ENCODE peak calls at places on chromosomes 5 and 9, in five cellular contexts. One of them, this sample, is unnamed.

GRCh38 chr9:34555435-34556230 is 32.8 kb upstream of the ENHO start:
- DNase-seq in mammary epithelial cell: no peak
- DNase-seq in cardiac muscle cell: no peak
- DNase-seq in BJ: no peak
- DNase-seq in IMR-90: no peak
- DNase-seq in this sample: no peak

GRCh38 chr5:24005384-24005783 is 498.0 kb downstream of the PRDM9 start:
- DNase-seq in mammary epithelial cell: no peak
- DNase-seq in cardiac muscle cell: no peak
- DNase-seq in BJ: no peak
- DNase-seq in IMR-90: no peak
- DNase-seq in this sample: peak; percentile 4

GRCh38 chr9:16867571-16868311 is 2.7 kb downstream of the BNC2 start:
- DNase-seq in mammary epithelial cell: no peak
- DNase-seq in cardiac muscle cell: peak; percentile 85
- DNase-seq in BJ: no peak
- DNase-seq in IMR-90: peak; percentile 81
- DNase-seq in this sample: peak; percentile 32

GRCh38 chr5:2371419-2371710 is 380.1 kb downstream of the IRX2 start:
- DNase-seq in mammary epithelial cell: no peak
- DNase-seq in cardiac muscle cell: no peak
- DNase-seq in BJ: no peak
- DNase-seq in IMR-90: no peak
- DNase-seq in this sample: no peak

GRCh38 chr5:128566170-128566569 is 28.1 kb upstream of the FBN2 start:
- DNase-seq in mammary epithelial cell: no peak
- DNase-seq in cardiac muscle cell: no peak
- DNase-seq in BJ: no peak
- DNase-seq in IMR-90: no peak
- DNase-seq in this sample: no peak

GRCh38 chr5:159987031-159987674 is 21.8 kb upstream of the TTC1 start:
- DNase-seq in mammary epithelial cell: peak; percentile 76
- DNase-seq in cardiac muscle cell: peak; percentile 72
- DNase-seq in BJ: no peak
- DNase-seq in IMR-90: peak; percentile 58
- DNase-seq in this sample: peak; percentile 86

GRCh38 chr9:75088646-75089368 is 493 bp downstream of the OSTF1 start:
- DNase-seq in mammary epithelial cell: peak; percentile 55
- DNase-seq in cardiac muscle cell: peak; percentile 67
- DNase-seq in BJ: no peak
- DNase-seq in IMR-90: peak; percentile 68
- DNase-seq in this sample: peak; percentile 90

GRCh38 chr9:116860509-116861120 is 173.5 kb downstream of the TRIM32 start:
- DNase-seq in mammary epithelial cell: peak; percentile 66
- DNase-seq in cardiac muscle cell: peak; percentile 77
- DNase-seq in BJ: peak; percentile 4
- DNase-seq in IMR-90: peak; percentile 63
- DNase-seq in this sample: peak; percentile 83

GRCh38 chr9:123718188-123718587 is 211.7 kb downstream of the DENND1A start:
- DNase-seq in mammary epithelial cell: no peak
- DNase-seq in cardiac muscle cell: no peak
- DNase-seq in BJ: no peak
- DNase-seq in IMR-90: no peak
- DNase-seq in this sample: no peak

GRCh38 chr5:65062684-65063083 is 294.0 kb downstream of the CWC27 start:
- DNase-seq in mammary epithelial cell: peak; percentile 72
- DNase-seq in cardiac muscle cell: peak; percentile 96
- DNase-seq in BJ: peak; percentile 68
- DNase-seq in IMR-90: peak; percentile 94
- DNase-seq in this sample: peak; percentile 93

GRCh38 chr5:172602712-172603289 is 38.3 kb upstream of the NEURL1B start:
- DNase-seq in mammary epithelial cell: no peak
- DNase-seq in cardiac muscle cell: peak; percentile 28
- DNase-seq in BJ: no peak
- DNase-seq in IMR-90: no peak
- DNase-seq in this sample: no peak

GRCh38 chr9:124471761-124472160 is 21.5 kb downstream of the ADGRD2 start:
- DNase-seq in mammary epithelial cell: no peak
- DNase-seq in cardiac muscle cell: no peak
- DNase-seq in BJ: no peak
- DNase-seq in IMR-90: no peak
- DNase-seq in this sample: no peak

GRCh38 chr9:121353246-121353975 is 16.6 kb downstream of the STOM start:
- DNase-seq in mammary epithelial cell: no peak
- DNase-seq in cardiac muscle cell: no peak
- DNase-seq in BJ: no peak
- DNase-seq in IMR-90: no peak
- DNase-seq in this sample: no peak

GRCh38 chr9:114181583-114182409 is 26.5 kb downstream of the COL27A1 start:
- DNase-seq in mammary epithelial cell: no peak
- DNase-seq in cardiac muscle cell: no peak
- DNase-seq in BJ: no peak
- DNase-seq in IMR-90: peak; percentile 49
- DNase-seq in this sample: no peak

GRCh38 chr5:53360811-53361210 is 119.6 kb upstream of the FST start:
- DNase-seq in mammary epithelial cell: peak; percentile 93
- DNase-seq in cardiac muscle cell: peak; percentile 87
- DNase-seq in BJ: peak; percentile 53
- DNase-seq in IMR-90: peak; percentile 94
- DNase-seq in this sample: peak; percentile 94

GRCh38 chr9:136363606-136364368 is at the start of gene DNLZ:
- DNase-seq in mammary epithelial cell: peak; percentile 73
- DNase-seq in cardiac muscle cell: peak; percentile 91
- DNase-seq in BJ: no peak
- DNase-seq in IMR-90: peak; percentile 76
- DNase-seq in this sample: peak; percentile 85

GRCh38 chr5:111673896-111674626 is 82.9 kb downstream of the NREP start:
- DNase-seq in mammary epithelial cell: no peak
- DNase-seq in cardiac muscle cell: no peak
- DNase-seq in BJ: no peak
- DNase-seq in IMR-90: no peak
- DNase-seq in this sample: no peak

GRCh38 chr5:93186031-93186682 is 394.9 kb downstream of the NR2F1-AS1 start:
- DNase-seq in mammary epithelial cell: peak; percentile 77
- DNase-seq in cardiac muscle cell: peak; percentile 45
- DNase-seq in BJ: peak; percentile 50
- DNase-seq in IMR-90: peak; percentile 89
- DNase-seq in this sample: peak; percentile 60

GRCh38 chr5:82365744-82366228 is 87.6 kb upstream of the RPS23 start:
- DNase-seq in mammary epithelial cell: peak; percentile 100
- DNase-seq in cardiac muscle cell: peak; percentile 76
- DNase-seq in BJ: no peak
- DNase-seq in IMR-90: peak; percentile 80
- DNase-seq in this sample: peak; percentile 98

GRCh38 chr9:99745085-99745484 is 76.6 kb upstream of the NR4A3 start:
- DNase-seq in mammary epithelial cell: no peak
- DNase-seq in cardiac muscle cell: no peak
- DNase-seq in BJ: no peak
- DNase-seq in IMR-90: no peak
- DNase-seq in this sample: no peak

GRCh38 chr5:156359452-156359851 is 32.5 kb downstream of the SGCD start:
- DNase-seq in mammary epithelial cell: no peak
- DNase-seq in cardiac muscle cell: peak; percentile 51
- DNase-seq in BJ: peak; percentile 78
- DNase-seq in IMR-90: peak; percentile 96
- DNase-seq in this sample: no peak

GRCh38 chr5:42490836-42491235 is 67.6 kb downstream of the GHR start:
- DNase-seq in mammary epithelial cell: no peak
- DNase-seq in cardiac muscle cell: no peak
- DNase-seq in BJ: no peak
- DNase-seq in IMR-90: no peak
- DNase-seq in this sample: no peak

GRCh38 chr9:18767141-18767540 is 265.9 kb downstream of the SAXO1 start:
- DNase-seq in mammary epithelial cell: no peak
- DNase-seq in cardiac muscle cell: no peak
- DNase-seq in BJ: no peak
- DNase-seq in IMR-90: no peak
- DNase-seq in this sample: no peak

GRCh38 chr5:162384225-162384624 is 316.7 kb downstream of the GABRG2 start:
- DNase-seq in mammary epithelial cell: no peak
- DNase-seq in cardiac muscle cell: no peak
- DNase-seq in BJ: no peak
- DNase-seq in IMR-90: no peak
- DNase-seq in this sample: no peak

GRCh38 chr9:80467632-80468031 is 895.9 kb downstream of the TLE4 start:
- DNase-seq in mammary epithelial cell: peak; percentile 38
- DNase-seq in cardiac muscle cell: peak; percentile 40
- DNase-seq in BJ: no peak
- DNase-seq in IMR-90: peak; percentile 26
- DNase-seq in this sample: peak; percentile 85

GRCh38 chr9:123686131-123686848 is 243.6 kb downstream of the DENND1A start:
- DNase-seq in mammary epithelial cell: peak; percentile 20
- DNase-seq in cardiac muscle cell: peak; percentile 60
- DNase-seq in BJ: no peak
- DNase-seq in IMR-90: peak; percentile 32
- DNase-seq in this sample: peak; percentile 57

GRCh38 chr5:143506881-143507552 is 103.5 kb upstream of the NR3C1 start:
- DNase-seq in mammary epithelial cell: peak; percentile 90
- DNase-seq in cardiac muscle cell: peak; percentile 93
- DNase-seq in BJ: peak; percentile 84
- DNase-seq in IMR-90: peak; percentile 95
- DNase-seq in this sample: peak; percentile 94

GRCh38 chr5:9888517-9888916 is 258.4 kb upstream of the TAS2R1 start:
- DNase-seq in mammary epithelial cell: peak; percentile 43
- DNase-seq in cardiac muscle cell: peak; percentile 77
- DNase-seq in BJ: peak; percentile 65
- DNase-seq in IMR-90: peak; percentile 96
- DNase-seq in this sample: peak; percentile 50

GRCh38 chr9:119768266-119768665 is 399.0 kb upstream of the BRINP1 start:
- DNase-seq in mammary epithelial cell: no peak
- DNase-seq in cardiac muscle cell: no peak
- DNase-seq in BJ: no peak
- DNase-seq in IMR-90: no peak
- DNase-seq in this sample: no peak

GRCh38 chr5:155082401-155082800 is 68.8 kb downstream of the KIF4B start:
- DNase-seq in mammary epithelial cell: peak; percentile 54
- DNase-seq in cardiac muscle cell: peak; percentile 70
- DNase-seq in BJ: peak; percentile 34
- DNase-seq in IMR-90: peak; percentile 84
- DNase-seq in this sample: peak; percentile 82

GRCh38 chr5:170092702-170093101 is 13.0 kb upstream of the FOXI1 start:
- DNase-seq in mammary epithelial cell: no peak
- DNase-seq in cardiac muscle cell: no peak
- DNase-seq in BJ: no peak
- DNase-seq in IMR-90: no peak
- DNase-seq in this sample: no peak

GRCh38 chr9:76374702-76375543 is 19.3 kb downstream of the RFK start:
- DNase-seq in mammary epithelial cell: peak; percentile 72
- DNase-seq in cardiac muscle cell: peak; percentile 93
- DNase-seq in BJ: peak; percentile 63
- DNase-seq in IMR-90: peak; percentile 96
- DNase-seq in this sample: peak; percentile 92

GRCh38 chr9:81653240-81653639 is 36.1 kb downstream of the TLE1 start:
- DNase-seq in mammary epithelial cell: peak; percentile 25
- DNase-seq in cardiac muscle cell: no peak
- DNase-seq in BJ: no peak
- DNase-seq in IMR-90: peak; percentile 87
- DNase-seq in this sample: peak; percentile 51

GRCh38 chr5:180790020-180790419 is 12.6 kb downstream of the MGAT1 start:
- DNase-seq in mammary epithelial cell: no peak
- DNase-seq in cardiac muscle cell: no peak
- DNase-seq in BJ: no peak
- DNase-seq in IMR-90: no peak
- DNase-seq in this sample: no peak
- TF ChIP-seq CTCF in mammary epithelial cell: no peak
- TF ChIP-seq CTCF in cardiac muscle cell: no peak
- TF ChIP-seq CTCF in BJ: no peak
- TF ChIP-seq CTCF in IMR-90: no peak
- TF ChIP-seq CTCF in this sample: no peak

GRCh38 chr5:78587775-78588291 is 60.7 kb downstream of the LHFPL2 start:
- DNase-seq in mammary epithelial cell: no peak
- DNase-seq in cardiac muscle cell: peak; percentile 78
- DNase-seq in BJ: no peak
- DNase-seq in IMR-90: peak; percentile 79
- DNase-seq in this sample: no peak
- H3K4me3 ChIP-seq in mammary epithelial cell: no peak overlapping the region
- H3K4me3 ChIP-seq in cardiac muscle cell: no peak overlapping the region
- H3K4me3 ChIP-seq in BJ: no peak overlapping the region
- H3K4me3 ChIP-seq in IMR-90: no peak overlapping the region
- H3K4me3 ChIP-seq in this sample: no peak overlapping the region

GRCh38 chr9:112332674-112332976 is 794 bp downstream of the PTBP3 start:
- DNase-seq in mammary epithelial cell: no peak
- DNase-seq in cardiac muscle cell: no peak
- DNase-seq in BJ: no peak
- DNase-seq in IMR-90: no peak
- DNase-seq in this sample: no peak
- TF ChIP-seq CTCF in mammary epithelial cell: no peak
- TF ChIP-seq CTCF in cardiac muscle cell: peak; percentile 21
- TF ChIP-seq CTCF in BJ: peak; percentile 10
- TF ChIP-seq CTCF in IMR-90: peak; percentile 14
- TF ChIP-seq CTCF in this sample: no peak

GRCh38 chr5:146873186-146873917 is 5.2 kb downstream of the PPP2R2B start:
- DNase-seq in mammary epithelial cell: no peak
- DNase-seq in cardiac muscle cell: peak; percentile 5
- DNase-seq in BJ: peak; percentile 10
- DNase-seq in IMR-90: no peak
- DNase-seq in this sample: no peak

GRCh38 chr5:146877178-146877681 is 1.3 kb downstream of the PPP2R2B start:
- DNase-seq in mammary epithelial cell: no peak
- DNase-seq in cardiac muscle cell: no peak
- DNase-seq in BJ: no peak
- DNase-seq in IMR-90: no peak
- DNase-seq in this sample: no peak

GRCh38 chr5:146880985-146881384 is 2.4 kb upstream of the PPP2R2B start:
- DNase-seq in mammary epithelial cell: no peak
- DNase-seq in cardiac muscle cell: no peak
- DNase-seq in BJ: no peak
- DNase-seq in IMR-90: no peak
- DNase-seq in this sample: no peak

GRCh38 chr5:146878471-146879172 is at the start of gene PPP2R2B:
- DNase-seq in mammary epithelial cell: peak; percentile 57
- DNase-seq in cardiac muscle cell: peak; percentile 46
- DNase-seq in BJ: no peak
- DNase-seq in IMR-90: peak; percentile 1
- DNase-seq in this sample: peak; percentile 52

DNA sequence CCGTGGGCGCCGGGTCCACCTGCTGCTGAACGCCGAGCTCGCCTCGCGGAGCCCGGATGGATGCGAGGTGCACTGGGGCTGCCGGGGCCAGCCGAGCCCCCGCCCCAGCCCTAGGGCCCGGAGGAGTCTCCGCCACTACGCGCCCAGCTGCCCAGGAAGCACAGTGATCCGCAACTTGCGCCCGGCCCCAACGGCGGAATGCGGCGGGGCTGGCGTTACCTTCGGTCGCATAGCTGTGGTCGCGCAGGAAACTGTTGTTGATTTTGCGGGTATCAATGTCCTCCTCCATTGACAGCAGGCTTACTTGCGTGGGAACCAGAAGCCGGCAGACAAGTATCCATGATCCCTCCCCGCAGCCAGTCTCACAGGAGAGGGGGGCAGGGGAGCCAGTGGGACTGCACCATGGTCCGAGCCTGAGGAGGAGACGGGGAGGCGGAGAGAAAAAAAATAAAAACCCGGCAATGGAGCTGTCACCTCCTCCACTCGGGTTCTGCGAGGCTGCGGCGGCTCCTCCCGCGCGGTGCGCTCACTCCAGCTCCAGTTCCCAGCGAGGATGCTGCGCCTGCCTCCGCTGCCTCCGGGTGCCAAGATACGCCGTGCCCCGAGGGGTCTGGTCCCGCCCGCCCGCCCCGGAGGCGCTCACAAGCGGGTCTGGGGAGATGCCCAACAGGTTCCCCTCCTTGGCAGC is 630 bp downstream of the PPP2R2B start:
- DNase-seq in mammary epithelial cell: no peak
- DNase-seq in cardiac muscle cell: peak; percentile 9
- DNase-seq in BJ: no peak
- DNase-seq in IMR-90: no peak
- DNase-seq in this sample: peak; percentile 16
- H3K4me3 ChIP-seq in mammary epithelial cell: peak overlapping the region; percentile 62
- H3K4me3 ChIP-seq in cardiac muscle cell: peak overlapping the region; percentile 76
- H3K4me3 ChIP-seq in BJ: peak overlapping the region; percentile 45
- H3K4me3 ChIP-seq in IMR-90: no peak overlapping the region
- H3K4me3 ChIP-seq in this sample: peak overlapping the region; percentile 43